ENCODE peak calls at places on chromosomes 3 and 15, in nine cellular contexts. Y is HFFc6; W is germinal center; O is activated T-cell treated with anti-CD3 and anti-CD28 coated beads for 24 hours; G is NCI-H1105 treated with DMSO at 0.1 percent for 48 hours; H is activated CD8-positive, alpha-beta memory T cell treated with anti-CD3 and anti-CD28 coated beads for 4 hours; C is astrocyte of the spinal cord; A is AG09319; X is brain microvascular endothelial cell. L is an unnamed sample.

GRCh38 chr3:25468866-25469319 is 40.8 kb downstream of the RARB start:
- DNase-seq in Y (peak), W (no peak), O (no peak), G (no peak), H (no peak), C (peak), A (peak), X (peak), L (no peak)

GRCh38 chr3:140597364-140597763 is 80.5 kb upstream of the TRIM42 start:
- DNase-seq in Y (no peak), W (no peak), O (no peak), G (no peak), H (no peak), C (no peak), A (no peak), X (no peak), L (no peak)

GRCh38 chr3:52845157-52845556 is 10.3 kb upstream of the MUSTN1 start:
- DNase-seq in Y (no peak), W (no peak), O (no peak), G (no peak), H (no peak), C (no peak), A (no peak), X (peak), L (no peak)

GRCh38 chr15:80003934-80004472 is 33.0 kb upstream of the BCL2A1 start:
- DNase-seq in Y (no peak), W (no peak), O (no peak), G (no peak), H (no peak), C (no peak), A (no peak), X (no peak), L (no peak)

GRCh38 chr3:143482106-143483088 is 362.8 kb downstream of the CHST2 start:
- DNase-seq in Y (no peak), W (no peak), O (no peak), G (no peak), H (no peak), C (peak), A (no peak), X (no peak), L (no peak)

GRCh38 chr15:46576611-46577010 is 941.8 kb downstream of the SQOR start:
- DNase-seq in Y (peak), W (no peak), O (no peak), G (no peak), H (no peak), C (no peak), A (no peak), X (no peak), L (no peak)

GRCh38 chr15:100116416-100117190 is 225.2 kb downstream of the ADAMTS17 start:
- DNase-seq in Y (no peak), W (no peak), O (no peak), G (no peak), H (no peak), C (no peak), A (no peak), X (no peak), L (no peak)

GRCh38 chr15:36356511-36356910 is 222.9 kb upstream of the CDIN1 start:
- DNase-seq in Y (no peak), W (no peak), O (no peak), G (no peak), H (no peak), C (no peak), A (no peak), X (no peak), L (no peak)

GRCh38 chr3:27616031-27616430 is 106.1 kb downstream of the EOMES start:
- DNase-seq in Y (no peak), W (no peak), O (no peak), G (peak), H (no peak), C (no peak), A (no peak), X (no peak), L (no peak)

GRCh38 chr3:151501905-151502615 is 41.2 kb upstream of the IGSF10 start:
- DNase-seq in Y (no peak), W (no peak), O (no peak), G (no peak), H (no peak), C (no peak), A (peak), X (no peak), L (no peak)

GRCh38 chr15:32898991-32899613 is 181.3 kb downstream of the GREM1 start:
- DNase-seq in Y (no peak), W (peak), O (no peak), G (no peak), H (no peak), C (no peak), A (no peak), X (no peak), L (no peak)

GRCh38 chr15:94097567-94097966 is 133.8 kb upstream of the MCTP2 start:
- DNase-seq in Y (peak), W (no peak), O (no peak), G (no peak), H (no peak), C (peak), A (no peak), X (no peak), L (no peak)

GRCh38 chr3:12758025-12758830 is 831 bp downstream of the TMEM40 start:
- DNase-seq in Y (peak), W (no peak), O (no peak), G (peak), H (no peak), C (peak), A (no peak), X (peak), L (peak)

GRCh38 chr3:142929109-142929508 is 34.4 kb downstream of the PAQR9 start:
- DNase-seq in Y (peak), W (peak), O (peak), G (peak), H (no peak), C (no peak), A (peak), X (peak), L (no peak)

GRCh38 chr15:98485451-98485850 is 162.9 kb upstream of the IGF1R start:
- DNase-seq in Y (no peak), W (no peak), O (no peak), G (no peak), H (no peak), C (no peak), A (no peak), X (no peak), L (no peak)

GRCh38 chr15:99361541-99362185 is 110.4 kb downstream of the LRRC28 start:
- DNase-seq in Y (peak), W (peak), O (no peak), G (no peak), H (no peak), C (peak), A (no peak), X (peak), L (no peak)

GRCh38 chr15:57323806-57324589 is 52.3 kb upstream of the CGNL1 start:
- DNase-seq in Y (no peak), W (peak), O (no peak), G (no peak), H (no peak), C (peak), A (no peak), X (peak), L (no peak)

GRCh38 chr3:5071061-5071460 is 51.0 kb upstream of the ARL8B start:
- DNase-seq in Y (peak), W (no peak), O (no peak), G (no peak), H (no peak), C (peak), A (no peak), X (peak), L (peak)

GRCh38 chr3:37111199-37111598 is 63.2 kb downstream of the LRRFIP2 start:
- DNase-seq in Y (no peak), W (no peak), O (no peak), G (no peak), H (no peak), C (no peak), A (peak), X (no peak), L (no peak)

GRCh38 chr3:17846466-17846865 is 104.0 kb upstream of the TBC1D5 start:
- DNase-seq in Y (peak), W (no peak), O (no peak), G (no peak), H (no peak), C (peak), A (no peak), X (no peak), L (no peak)

GRCh38 chr3:181329024-181329423 is 339.5 kb upstream of the DNAJC19 start:
- DNase-seq in Y (no peak), W (no peak), O (no peak), G (peak), H (no peak), C (no peak), A (no peak), X (no peak), L (no peak)

GRCh38 chr3:42256135-42256819 is 9.7 kb downstream of the CCK start:
- DNase-seq in Y (peak), W (no peak), O (no peak), G (no peak), H (no peak), C (peak), A (no peak), X (peak), L (peak)

GRCh38 chr3:74599564-74599963 is 14.9 kb downstream of the CNTN3 start:
- DNase-seq in Y (peak), W (no peak), O (no peak), G (no peak), H (no peak), C (no peak), A (no peak), X (no peak), L (no peak)

GRCh38 chr3:8732413-8732812 is 1.2 kb upstream of the CAV3 start:
- DNase-seq in Y (no peak), W (no peak), O (no peak), G (no peak), H (no peak), C (no peak), A (no peak), X (no peak), L (no peak)

GRCh38 chr3:13895155-13896105 is 15.6 kb upstream of the WNT7A start:
- DNase-seq in Y (peak), W (peak), O (peak), G (peak), H (peak), C (peak), A (peak), X (peak), L (peak)

GRCh38 chr15:59298255-59298856 is 74.3 kb downstream of the MYO1E start:
- DNase-seq in Y (no peak), W (peak), O (peak), G (no peak), H (no peak), C (no peak), A (no peak), X (no peak), L (no peak)

GRCh38 chr3:17039579-17039978 is 154.8 kb downstream of the PLCL2 start:
- DNase-seq in Y (peak), W (no peak), O (no peak), G (no peak), H (no peak), C (peak), A (peak), X (peak), L (peak)

GRCh38 chr3:151835751-151836550 is 22.0 kb downstream of the AADAC start:
- DNase-seq in Y (peak), W (no peak), O (no peak), G (no peak), H (no peak), C (peak), A (no peak), X (peak), L (peak)

GRCh38 chr3:44890852-44891251 is 16.4 kb downstream of the TGM4 start:
- DNase-seq in Y (no peak), W (no peak), O (no peak), G (no peak), H (no peak), C (no peak), A (no peak), X (no peak), L (no peak)

GRCh38 chr3:23198801-23199200 is 4.3 kb upstream of the UBE2E2 start:
- DNase-seq in Y (peak), W (no peak), O (no peak), G (no peak), H (no peak), C (no peak), A (peak), X (no peak), L (no peak)

GRCh38 chr3:112446343-112446742 is 52.9 kb downstream of the BTLA start:
- DNase-seq in Y (peak), W (no peak), O (no peak), G (no peak), H (no peak), C (peak), A (no peak), X (no peak), L (peak)

GRCh38 chr3:32940726-32941125 is 10.7 kb upstream of the CCR4 start:
- DNase-seq in Y (no peak), W (no peak), O (no peak), G (no peak), H (no peak), C (no peak), A (no peak), X (no peak), L (no peak)

GRCh38 chr3:6770376-6770648 is 90.6 kb upstream of the GRM7 start:
- DNase-seq in Y (no peak), W (no peak), O (no peak), G (no peak), H (no peak), C (no peak), A (no peak), X (no peak), L (no peak)

GRCh38 chr3:61118830-61119229 is 132.4 kb downstream of the FHIT start:
- DNase-seq in Y (no peak), W (no peak), O (no peak), G (no peak), H (no peak), C (no peak), A (no peak), X (no peak), L (no peak)

GRCh38 chr3:135056084-135056730 is 261.1 kb downstream of the EPHB1 start:
- DNase-seq in Y (no peak), W (no peak), O (no peak), G (no peak), H (no peak), C (no peak), A (no peak), X (no peak), L (no peak)

GRCh38 chr3:71585126-71585525 is 1.6 kb upstream of the FOXP1 start:
- DNase-seq in Y (no peak), W (no peak), O (no peak), G (no peak), H (no peak), C (peak), A (no peak), X (no peak), L (no peak)

L was measured in astrocyte of the cerebellum.